ENCODE peak calls at places on chromosomes 13 and 19, in nine cellular contexts. X, G, Y, A, O, K, Q, H and U are unnamed samples.
A peak's percentile ranks its signal among the peaks of the same experiment; 100 is the strongest.

GRCh38 chr13:76383671-76384461 is 502.3 kb downstream of the KCTD12 start:
- ATAC-seq in G (peak; percentile 95), Q (peak; percentile 80), K (no peak), X (peak; percentile 82), H (peak; percentile 63), Y (peak; percentile 74), O (no peak), A (no peak), U (peak; percentile 85)

GRCh38 chr13:35157143-35157755 is 215.2 kb downstream of the NBEA start:
- ATAC-seq in A (no peak), H (peak; percentile 78), O (no peak), G (peak; percentile 52), Q (peak; percentile 81), K (peak; percentile 50), Y (peak; percentile 70), X (no peak), U (peak; percentile 43)

GRCh38 chr19:6752257-6753177 is 13.0 kb downstream of the TRIP10 start:
- ATAC-seq in Y (peak; percentile 5), X (peak; percentile 5), Q (no peak), K (no peak), A (no peak), G (peak; percentile 2), O (no peak), H (no peak), U (no peak)

GRCh38 chr13:104196611-104197010 is 1130.4 kb upstream of the SLC10A2 start:
- ATAC-seq in X (no peak), H (no peak), K (no peak), G (no peak), A (no peak), Y (no peak), O (no peak), Q (no peak), U (no peak)

GRCh38 chr13:77827350-77827749 is 91.3 kb downstream of the EDNRB start:
- ATAC-seq in Y (no peak), O (no peak), X (no peak), K (no peak), H (no peak), Q (no peak), A (no peak), G (no peak), U (no peak)

GRCh38 chr13:36412736-36413135 is 19.6 kb upstream of the CCNA1 start:
- ATAC-seq in Y (peak; percentile 20), O (no peak), A (no peak), K (no peak), H (no peak), X (no peak), Q (no peak), G (no peak), U (no peak)

GRCh38 chr13:40146586-40147240 is 491.3 kb downstream of the COG6 start:
- ATAC-seq in Y (no peak), G (no peak), A (peak; percentile 24), Q (no peak), X (no peak), H (no peak), O (peak; percentile 55), K (peak; percentile 59), U (no peak)

GRCh38 chr13:30276178-30276577 is 31.2 kb downstream of the KATNAL1 start:
- ATAC-seq in Q (no peak), G (no peak), K (no peak), Y (no peak), H (no peak), A (no peak), X (no peak), O (no peak), U (no peak)

GRCh38 chr13:112928958-112929777 is 39.8 kb upstream of the MCF2L start:
- ATAC-seq in Q (peak; percentile 47), X (no peak), G (peak; percentile 31), A (no peak), K (no peak), O (no peak), H (no peak), Y (peak; percentile 37), U (no peak)

GRCh38 chr19:49182848-49183375 is 25.3 kb downstream of the TRPM4 start:
- ATAC-seq in G (peak; percentile 29), A (no peak), H (no peak), X (no peak), O (no peak), Y (no peak), K (no peak), Q (peak; percentile 39), U (no peak)